ENCODE peak calls at places on chromosomes 6 and 20, in ten cellular contexts. Z, B, O, X, W, A, D, V, L and M are unnamed samples.

GRCh38 chr6:170605860-170606259 is 21.4 kb upstream of the PDCD2 start:
- DNase-seq in X (no peak), W (no peak), Z (no peak), O (no peak), A (no peak), V (no peak), L (no peak), D (no peak), B (no peak), M (no peak)

GRCh38 chr6:136051140-136051775 is 198.9 kb downstream of the MTFR2 start:
- DNase-seq in B (no peak), O (no peak), W (no peak), D (no peak), L (no peak), V (no peak), X (no peak), A (no peak), Z (no peak), M (no peak)

GRCh38 chr6:37611516-37611915 is 86.2 kb downstream of the MDGA1 start:
- DNase-seq in W (no peak), X (no peak), L (no peak), O (no peak), Z (no peak), V (no peak), D (no peak), B (no peak), A (no peak), M (no peak)

GRCh38 chr20:35503841-35504460 is 25.5 kb downstream of the C20orf173 start:
- DNase-seq in X (no peak), L (no peak), A (no peak), B (no peak), W (no peak), Z (no peak), V (no peak), D (no peak), O (no peak), M (no peak)

GRCh38 chr6:125114248-125114858 is 39.2 kb upstream of the TPD52L1 start:
- DNase-seq in Z (no peak), B (no peak), L (peak; percentile 11), V (no peak), X (no peak), A (no peak), D (peak; percentile 23), O (peak; percentile 52), W (no peak), M (peak; percentile 70)

GRCh38 chr6:30325150-30325872 is 1.4 kb upstream of the TRIM39 start:
- DNase-seq in X (peak; percentile 46), A (no peak), Z (no peak), D (no peak), V (no peak), L (peak; percentile 15), B (no peak), W (peak; percentile 49), O (peak; percentile 64), M (peak; percentile 23)

GRCh38 chr20:20491110-20491783 is 123.3 kb downstream of the INSM1 start:
- DNase-seq in W (no peak), V (no peak), Z (no peak), B (no peak), X (no peak), O (no peak), D (no peak), L (no peak), A (no peak), M (no peak)

GRCh38 chr6:157029980-157030690 is 253.0 kb downstream of the ARID1B start:
- DNase-seq in Z (no peak), W (no peak), B (no peak), D (no peak), X (no peak), L (no peak), V (no peak), A (no peak), O (no peak), M (no peak)

GRCh38 chr6:128295670-128296069 is 224.7 kb downstream of the PTPRK start:
- DNase-seq in V (no peak), A (no peak), O (peak; percentile 15), X (no peak), Z (no peak), L (no peak), D (no peak), B (no peak), W (no peak), M (no peak)

GRCh38 chr20:25865715-25866656 is 169.3 kb upstream of the ZNF337 start:
- DNase-seq in B (no peak), V (peak; percentile 83), W (peak; percentile 76), O (peak; percentile 80), D (peak; percentile 64), X (peak; percentile 79), L (peak; percentile 78), Z (no peak), A (peak; percentile 76), M (peak; percentile 83)

GRCh38 chr20:44247676-44248419 is 740 bp downstream of the GDAP1L1 start:
- DNase-seq in O (peak; percentile 51), V (no peak), D (peak; percentile 94), B (no peak), W (no peak), Z (no peak), A (no peak), X (peak; percentile 87), L (no peak), M (peak; percentile 76)

GRCh38 chr20:34983995-34984735 is 28.5 kb downstream of the MYH7B start:
- DNase-seq in B (no peak), W (no peak), V (no peak), L (no peak), A (no peak), D (peak; percentile 49), X (no peak), Z (no peak), O (no peak), M (no peak)

GRCh38 chr6:169095153-169095552 is 158.5 kb downstream of the THBS2 start:
- DNase-seq in D (no peak), Z (no peak), L (no peak), A (no peak), W (peak; percentile 20), B (no peak), V (no peak), X (no peak), O (no peak), M (no peak)

GRCh38 chr6:132972971-132973370 is 158.6 kb downstream of the RPS12 start:
- DNase-seq in W (no peak), D (no peak), B (no peak), L (no peak), A (no peak), O (no peak), X (no peak), Z (no peak), V (no peak), M (no peak)

GRCh38 chr6:146154197-146154596 is 125.3 kb downstream of the GRM1 start:
- DNase-seq in O (no peak), V (no peak), B (no peak), W (no peak), D (peak; percentile 18), L (no peak), Z (no peak), A (no peak), X (no peak), M (no peak)

GRCh38 chr6:90477366-90477765 is 109.5 kb downstream of the MAP3K7 start:
- DNase-seq in A (no peak), L (no peak), Z (no peak), X (no peak), O (peak; percentile 34), D (no peak), W (no peak), B (no peak), V (no peak), M (no peak)

GRCh38 chr6:73364549-73364948 is 2.1 kb downstream of the KHDC3L start:
- DNase-seq in V (no peak), X (no peak), W (no peak), L (no peak), D (no peak), Z (no peak), B (no peak), O (no peak), A (no peak), M (no peak)

GRCh38 chr20:52087471-52087870 is 104.1 kb downstream of the ZFP64 start:
- DNase-seq in W (no peak), V (no peak), L (no peak), A (no peak), B (no peak), X (no peak), Z (no peak), D (no peak), O (peak; percentile 68), M (no peak)

GRCh38 chr6:10413850-10414765 is 766 bp downstream of the TFAP2A start:
- DNase-seq in A (peak; percentile 65), D (no peak), Z (no peak), L (no peak), W (no peak), O (peak; percentile 70), B (no peak), X (no peak), V (no peak), M (peak; percentile 79)

GRCh38 chr6:105900120-105900937 is 185.8 kb upstream of the PRDM1 start:
- DNase-seq in L (no peak), X (no peak), V (no peak), O (peak; percentile 82), W (no peak), Z (no peak), D (no peak), B (peak; percentile 58), A (no peak), M (no peak)

GRCh38 chr20:19806806-19807691 is 49.0 kb downstream of the RIN2 start:
- DNase-seq in W (peak; percentile 40), Z (no peak), B (no peak), D (no peak), A (no peak), V (no peak), O (peak; percentile 93), X (no peak), L (no peak), M (no peak)

GRCh38 chr6:139313229-139313628 is 21.4 kb upstream of the TXLNB start:
- DNase-seq in V (no peak), A (no peak), Z (no peak), X (no peak), O (no peak), B (no peak), D (peak; percentile 49), L (no peak), W (no peak), M (no peak)

GRCh38 chr6:66226099-66226498 is 519.1 kb upstream of the EYS start:
- DNase-seq in O (no peak), Z (no peak), A (no peak), B (no peak), W (no peak), V (peak; percentile 2), X (no peak), L (no peak), D (no peak), M (peak; percentile 2)

GRCh38 chr6:170278743-170279094 is 12.2 kb downstream of the DLL1 start:
- DNase-seq in V (no peak), L (no peak), D (no peak), A (no peak), B (no peak), X (no peak), W (no peak), Z (no peak), O (no peak), M (no peak)

GRCh38 chr6:163903528-163903927 is 489.0 kb downstream of the QKI start:
- DNase-seq in A (no peak), O (no peak), X (no peak), B (no peak), Z (no peak), V (no peak), W (no peak), D (no peak), L (no peak), M (no peak)

GRCh38 chr6:91634791-91635190 is 1047.9 kb upstream of the MAP3K7 start:
- DNase-seq in O (no peak), B (no peak), X (no peak), D (no peak), A (no peak), L (no peak), Z (no peak), V (no peak), W (no peak), M (no peak)

GRCh38 chr6:35719830-35720733 is 16.8 kb upstream of the ARMC12 start:
- DNase-seq in V (no peak), O (no peak), Z (no peak), A (no peak), B (no peak), L (no peak), W (no peak), D (peak; percentile 34), X (no peak), M (no peak)

GRCh38 chr20:50506270-50506579 is 4.0 kb upstream of the PTPN1 start:
- DNase-seq in B (no peak), D (no peak), L (no peak), V (no peak), X (no peak), W (no peak), O (no peak), A (no peak), Z (no peak), M (peak; percentile 62)